ENCODE peak calls at places on chromosomes 12 and 14, in six cellular contexts. One of them, this sample, is unnamed.

GRCh38 chr12:1273051-1273450 is 282.0 kb downstream of the ERC1 start:
- DNase-seq in ascending aorta: no peak
- DNase-seq in esophagus squamous epithelium: no peak
- DNase-seq in mucosa of descending colon: no peak
- DNase-seq in astrocyte: no peak
- DNase-seq in RWPE1: no peak
- DNase-seq in this sample: peak

GRCh38 chr12:54411398-54412241 is 7.4 kb downstream of the ITGA5 start:
- DNase-seq in ascending aorta: peak
- DNase-seq in esophagus squamous epithelium: no peak
- DNase-seq in mucosa of descending colon: no peak
- DNase-seq in astrocyte: peak
- DNase-seq in RWPE1: peak
- DNase-seq in this sample: peak

GRCh38 chr12:51846911-51847829 is 1.3 kb downstream of the FIGNL2 start:
- DNase-seq in ascending aorta: no peak
- DNase-seq in esophagus squamous epithelium: no peak
- DNase-seq in mucosa of descending colon: peak
- DNase-seq in astrocyte: no peak
- DNase-seq in RWPE1: no peak
- DNase-seq in this sample: no peak

GRCh38 chr14:68790656-68791077 is 2.2 kb downstream of the ZFP36L1 start:
- DNase-seq in ascending aorta: no peak
- DNase-seq in esophagus squamous epithelium: no peak
- DNase-seq in mucosa of descending colon: peak
- DNase-seq in astrocyte: no peak
- DNase-seq in RWPE1: no peak
- DNase-seq in this sample: no peak

GRCh38 chr14:51630987-51631386 is 20.7 kb upstream of the FRMD6 start:
- DNase-seq in ascending aorta: no peak
- DNase-seq in esophagus squamous epithelium: no peak
- DNase-seq in mucosa of descending colon: no peak
- DNase-seq in astrocyte: no peak
- DNase-seq in RWPE1: no peak
- DNase-seq in this sample: no peak

GRCh38 chr12:56805282-56805855 is 42.2 kb downstream of the HSD17B6 start:
- DNase-seq in ascending aorta: no peak
- DNase-seq in esophagus squamous epithelium: no peak
- DNase-seq in mucosa of descending colon: no peak
- DNase-seq in astrocyte: no peak
- DNase-seq in RWPE1: no peak
- DNase-seq in this sample: no peak

GRCh38 chr14:96614528-96614927 is 112.3 kb downstream of the PAPOLA start:
- DNase-seq in ascending aorta: no peak
- DNase-seq in esophagus squamous epithelium: no peak
- DNase-seq in mucosa of descending colon: no peak
- DNase-seq in astrocyte: no peak
- DNase-seq in RWPE1: no peak
- DNase-seq in this sample: no peak

GRCh38 chr12:106044773-106045172 is 94.0 kb downstream of the NUAK1 start:
- DNase-seq in ascending aorta: no peak
- DNase-seq in esophagus squamous epithelium: no peak
- DNase-seq in mucosa of descending colon: no peak
- DNase-seq in astrocyte: peak
- DNase-seq in RWPE1: no peak
- DNase-seq in this sample: peak

GRCh38 chr12:102119674-102120563 is at the start of the genes NUP37 and PARPBP:
- DNase-seq in ascending aorta: peak
- DNase-seq in esophagus squamous epithelium: peak
- DNase-seq in mucosa of descending colon: peak
- DNase-seq in astrocyte: peak
- DNase-seq in RWPE1: peak
- DNase-seq in this sample: peak
- TF ChIP-seq CTCF in ascending aorta: no peak
- TF ChIP-seq CTCF in esophagus squamous epithelium: no peak
- TF ChIP-seq CTCF in mucosa of descending colon: no peak
- TF ChIP-seq CTCF in astrocyte: no peak
- TF ChIP-seq CTCF in RWPE1: no peak
- TF ChIP-seq CTCF in this sample: peak

GRCh38 chr14:54420478-54421116 is 20.6 kb downstream of the CNIH1 start:
- DNase-seq in ascending aorta: no peak
- DNase-seq in esophagus squamous epithelium: no peak
- DNase-seq in mucosa of descending colon: no peak
- DNase-seq in astrocyte: peak
- DNase-seq in RWPE1: peak
- DNase-seq in this sample: peak
- TF ChIP-seq CTCF in ascending aorta: peak
- TF ChIP-seq CTCF in esophagus squamous epithelium: no peak
- TF ChIP-seq CTCF in mucosa of descending colon: peak
- TF ChIP-seq CTCF in astrocyte: peak
- TF ChIP-seq CTCF in RWPE1: peak
- TF ChIP-seq CTCF in this sample: peak

GRCh38 chr14:103727313-103728000 is 11.8 kb downstream of the ZFYVE21 start:
- DNase-seq in ascending aorta: no peak
- DNase-seq in esophagus squamous epithelium: no peak
- DNase-seq in mucosa of descending colon: peak
- DNase-seq in astrocyte: no peak
- DNase-seq in RWPE1: no peak
- DNase-seq in this sample: no peak
- TF ChIP-seq CTCF in ascending aorta: no peak
- TF ChIP-seq CTCF in esophagus squamous epithelium: no peak
- TF ChIP-seq CTCF in mucosa of descending colon: no peak
- TF ChIP-seq CTCF in astrocyte: no peak
- TF ChIP-seq CTCF in RWPE1: no peak
- TF ChIP-seq CTCF in this sample: no peak

DNA sequence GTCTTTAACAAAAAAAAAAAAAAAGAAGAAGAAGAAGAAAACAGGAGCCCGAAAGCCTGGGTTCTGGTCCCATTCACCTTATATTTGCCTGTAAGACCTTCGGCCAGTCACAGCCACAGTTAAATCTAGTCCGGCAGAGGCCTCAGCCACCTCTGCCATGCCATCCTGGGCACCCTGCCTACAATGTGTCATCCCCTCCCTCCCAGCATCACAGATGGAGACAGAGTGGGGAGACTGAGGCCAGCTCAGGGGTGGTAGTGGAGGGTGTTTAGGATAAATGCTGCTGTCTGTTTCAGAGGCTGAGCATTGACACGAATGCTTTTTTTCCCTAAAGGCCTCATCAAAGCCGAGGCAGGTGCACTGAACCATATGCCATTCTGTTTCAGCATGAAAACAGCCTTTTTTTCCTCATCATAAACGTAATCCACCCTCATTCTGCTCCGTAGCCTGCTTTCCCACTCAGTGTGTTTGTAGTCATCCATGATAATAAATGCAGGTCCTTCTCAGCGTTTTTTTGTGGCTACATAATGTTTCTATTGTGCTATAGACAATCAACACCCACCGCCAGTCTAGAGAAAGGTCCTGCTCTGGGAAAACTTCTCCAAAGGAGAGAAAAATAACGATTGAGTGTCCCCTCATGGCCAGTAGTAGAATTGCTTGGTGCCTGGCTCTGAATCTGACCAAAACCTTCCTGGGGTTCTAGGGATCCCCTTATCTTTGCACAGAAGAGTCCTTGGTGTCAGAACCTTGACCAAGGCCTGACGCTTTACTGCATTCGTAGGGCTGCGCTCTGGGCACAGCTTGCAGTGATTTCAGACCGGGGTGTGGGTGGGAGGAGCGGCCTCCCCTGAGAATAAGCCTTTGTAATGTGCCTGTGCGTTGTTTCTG is 41.1 kb upstream of the TSPAN9 start:
- DNase-seq in ascending aorta: no peak
- DNase-seq in esophagus squamous epithelium: no peak
- DNase-seq in mucosa of descending colon: peak
- DNase-seq in astrocyte: no peak
- DNase-seq in RWPE1: peak
- DNase-seq in this sample: peak
- TF ChIP-seq CTCF in ascending aorta: no peak
- TF ChIP-seq CTCF in esophagus squamous epithelium: no peak
- TF ChIP-seq CTCF in mucosa of descending colon: no peak
- TF ChIP-seq CTCF in astrocyte: peak
- TF ChIP-seq CTCF in RWPE1: no peak
- TF ChIP-seq CTCF in this sample: peak

DNA sequence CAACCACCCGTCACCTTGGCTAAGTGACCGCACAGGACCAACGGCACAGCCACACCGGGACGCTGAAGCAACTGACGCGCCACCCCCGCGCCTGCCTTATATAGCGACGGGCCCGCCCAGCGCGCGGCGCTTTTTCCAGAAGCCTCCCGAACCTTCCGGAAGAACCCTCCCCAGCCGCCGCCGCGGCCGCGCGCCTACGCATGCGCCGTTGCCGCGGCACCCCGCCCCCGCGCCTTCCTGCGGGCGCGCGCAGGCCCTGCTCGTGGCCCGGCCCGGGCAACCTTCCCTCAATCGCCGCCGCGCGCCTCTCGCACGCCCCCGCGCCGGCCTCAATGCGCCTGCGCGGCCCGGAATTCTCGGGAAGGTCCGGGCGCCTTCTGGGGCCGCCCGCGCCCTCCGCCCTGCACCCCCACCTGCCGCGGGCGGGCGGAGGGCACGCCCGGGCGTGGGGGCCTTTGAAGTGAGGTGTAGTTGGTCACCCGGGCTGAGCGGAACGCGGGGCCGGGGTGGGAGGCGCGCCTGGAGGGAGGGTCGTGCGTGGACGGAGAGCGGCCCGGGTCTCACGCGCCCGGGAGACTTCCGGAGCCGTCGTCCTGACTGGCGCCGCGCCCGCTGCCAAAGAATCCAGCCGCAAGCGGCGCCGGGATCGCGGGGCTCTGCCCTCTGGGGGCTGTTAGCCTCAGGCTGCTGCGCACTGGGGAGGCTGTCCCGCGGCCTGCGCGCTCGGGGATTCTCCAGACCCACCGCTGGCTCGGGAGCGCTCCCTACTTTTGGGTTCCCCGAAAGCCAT is at the start of gene HSP90AA1:
- DNase-seq in ascending aorta: peak
- DNase-seq in esophagus squamous epithelium: peak
- DNase-seq in mucosa of descending colon: peak
- DNase-seq in astrocyte: peak
- DNase-seq in RWPE1: peak
- DNase-seq in this sample: peak
- TF ChIP-seq CTCF in ascending aorta: peak
- TF ChIP-seq CTCF in esophagus squamous epithelium: no peak
- TF ChIP-seq CTCF in mucosa of descending colon: no peak
- TF ChIP-seq CTCF in astrocyte: no peak
- TF ChIP-seq CTCF in RWPE1: no peak
- TF ChIP-seq CTCF in this sample: peak

DNA sequence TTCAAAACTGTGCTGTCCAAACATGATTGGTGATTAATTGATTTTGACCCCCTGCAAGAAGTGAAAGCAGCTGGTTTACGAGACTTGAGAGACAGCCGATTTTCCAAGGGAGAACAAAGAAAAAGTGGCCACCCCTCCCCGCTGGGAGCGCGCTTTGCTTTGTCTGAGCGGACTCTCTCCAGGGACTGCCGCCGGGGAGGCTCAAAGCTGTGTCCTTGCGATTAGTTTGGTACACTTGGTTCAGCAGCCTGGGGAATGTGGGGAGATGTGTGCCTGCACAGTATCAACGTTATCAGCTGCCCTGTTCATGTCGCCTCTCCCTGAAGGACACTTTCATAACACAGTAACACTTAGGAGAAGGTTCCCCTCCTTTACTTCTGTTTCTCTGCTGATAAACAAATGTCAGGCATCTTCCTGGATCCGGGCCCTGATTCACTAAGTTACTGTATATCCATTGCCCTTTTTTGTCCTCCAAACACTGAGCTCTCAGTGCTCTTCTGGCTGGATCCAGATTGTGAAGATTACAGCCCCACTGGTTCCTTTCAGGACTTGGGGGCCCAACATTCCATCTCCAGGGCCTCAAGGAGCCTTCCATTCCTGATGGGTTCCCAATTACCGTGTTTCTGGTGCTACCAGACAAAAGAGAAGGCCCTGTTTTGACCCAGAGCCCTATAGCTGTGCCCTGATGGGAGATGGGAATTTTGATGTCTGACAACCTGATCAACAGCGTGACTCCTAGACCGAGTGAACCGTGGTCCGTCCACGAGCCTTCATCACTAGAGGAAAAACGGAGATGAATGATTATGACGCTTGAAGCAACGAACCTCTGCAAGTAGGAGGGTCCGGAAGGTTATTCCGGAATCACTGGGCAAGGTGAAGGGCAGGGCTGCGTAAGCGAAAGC is 31.7 kb upstream of the TUBA1C start:
- DNase-seq in ascending aorta: peak
- DNase-seq in esophagus squamous epithelium: no peak
- DNase-seq in mucosa of descending colon: peak
- DNase-seq in astrocyte: peak
- DNase-seq in RWPE1: no peak
- DNase-seq in this sample: no peak
- TF ChIP-seq CTCF in ascending aorta: no peak
- TF ChIP-seq CTCF in esophagus squamous epithelium: no peak
- TF ChIP-seq CTCF in mucosa of descending colon: no peak
- TF ChIP-seq CTCF in astrocyte: peak
- TF ChIP-seq CTCF in RWPE1: no peak
- TF ChIP-seq CTCF in this sample: no peak

DNA sequence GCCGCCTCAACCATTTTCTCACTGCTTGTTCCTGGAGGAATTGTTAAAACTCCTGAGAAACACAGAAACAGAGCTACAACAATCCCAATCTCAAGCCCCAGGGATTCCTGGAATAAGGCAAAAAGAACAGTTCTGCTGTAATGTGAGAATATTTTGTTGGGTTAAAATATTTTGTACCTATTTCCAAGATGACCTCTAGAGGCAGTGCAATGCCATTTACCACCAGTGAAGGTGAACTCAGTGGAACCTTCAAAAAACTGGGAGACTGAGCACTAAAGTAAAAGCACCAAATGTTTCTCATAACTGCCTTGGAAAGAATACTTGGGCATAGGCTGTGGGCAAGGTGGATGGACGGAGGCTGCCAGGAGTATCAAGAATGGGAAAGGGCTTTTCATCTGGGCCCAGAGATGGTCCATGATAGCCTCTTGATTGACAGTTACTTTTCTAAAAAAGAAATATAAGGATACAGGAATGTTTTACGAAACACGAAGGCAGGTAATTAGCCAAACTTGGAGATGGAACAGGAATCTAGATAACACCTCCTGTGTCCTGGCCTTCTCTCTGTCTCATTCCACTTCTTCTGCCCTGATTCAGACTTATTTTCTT is 334.0 kb upstream of the FLRT2 start:
- DNase-seq in ascending aorta: no peak
- DNase-seq in esophagus squamous epithelium: no peak
- DNase-seq in mucosa of descending colon: no peak
- DNase-seq in astrocyte: no peak
- DNase-seq in RWPE1: peak
- DNase-seq in this sample: no peak
- TF ChIP-seq CTCF in ascending aorta: peak
- TF ChIP-seq CTCF in esophagus squamous epithelium: no peak
- TF ChIP-seq CTCF in mucosa of descending colon: no peak
- TF ChIP-seq CTCF in astrocyte: peak
- TF ChIP-seq CTCF in RWPE1: peak
- TF ChIP-seq CTCF in this sample: peak

This sample was measured in HFFc6.